ENCODE peak calls at places on chromosomes 7 and 10, in seven cellular contexts. K is neural progenitor cell, T is fibroblast of lung, S is HCT116, X is astrocyte, O is GM23338, J is GM23248. V is an unnamed sample.

GRCh38 chr10:11017575-11018425 is at the start of gene CELF2:
- DNase-seq in K (peak), T (peak), S (no peak), X (peak), O (peak), J (peak), V (no peak)

GRCh38 chr10:132632091-132632561 is 94.5 kb downstream of the INPP5A start:
- DNase-seq in K (no peak), T (no peak), S (no peak), X (no peak), O (no peak), J (no peak), V (no peak)

GRCh38 chr10:42941245-42941644 is 135.6 kb upstream of the RET start:
- DNase-seq in K (no peak), T (no peak), S (no peak), X (no peak), O (no peak), J (no peak), V (no peak)

GRCh38 chr10:6274040-6274439 is 71.3 kb downstream of the PFKFB3 start:
- DNase-seq in K (no peak), T (no peak), S (no peak), X (no peak), O (no peak), J (peak), V (no peak)

GRCh38 chr10:113665806-113666354 is 2.0 kb upstream of the NRAP start:
- DNase-seq in K (peak), T (peak), S (no peak), X (peak), O (peak), J (peak), V (peak)

GRCh38 chr10:4662576-4663161 is 163.3 kb upstream of the AKR1E2 start:
- DNase-seq in K (no peak), T (peak), S (no peak), X (peak), O (no peak), J (peak), V (no peak)

GRCh38 chr10:113550365-113550764 is 2.5 kb upstream of the HABP2 start:
- DNase-seq in K (no peak), T (peak), S (no peak), X (peak), O (no peak), J (no peak), V (peak)

GRCh38 chr10:49595003-49595712 is 15.0 kb upstream of the SLC18A3 start:
- DNase-seq in K (no peak), T (no peak), S (no peak), X (no peak), O (no peak), J (no peak), V (no peak)

GRCh38 chr7:34308595-34308994 is 349.4 kb upstream of the NPSR1 start:
- DNase-seq in K (no peak), T (no peak), S (no peak), X (no peak), O (no peak), J (no peak), V (no peak)

GRCh38 chr7:84107259-84107658 is 87.3 kb downstream of the SEMA3A start:
- DNase-seq in K (no peak), T (no peak), S (no peak), X (no peak), O (no peak), J (no peak), V (no peak)

GRCh38 chr10:43133196-43133808 is 4.9 kb upstream of the CSGALNACT2 start:
- DNase-seq in K (no peak), T (peak), S (no peak), X (no peak), O (no peak), J (no peak), V (no peak)

GRCh38 chr7:55194522-55194921 is 170.6 kb upstream of the LANCL2 start:
- DNase-seq in K (no peak), T (no peak), S (no peak), X (no peak), O (no peak), J (no peak), V (no peak)

DNA sequence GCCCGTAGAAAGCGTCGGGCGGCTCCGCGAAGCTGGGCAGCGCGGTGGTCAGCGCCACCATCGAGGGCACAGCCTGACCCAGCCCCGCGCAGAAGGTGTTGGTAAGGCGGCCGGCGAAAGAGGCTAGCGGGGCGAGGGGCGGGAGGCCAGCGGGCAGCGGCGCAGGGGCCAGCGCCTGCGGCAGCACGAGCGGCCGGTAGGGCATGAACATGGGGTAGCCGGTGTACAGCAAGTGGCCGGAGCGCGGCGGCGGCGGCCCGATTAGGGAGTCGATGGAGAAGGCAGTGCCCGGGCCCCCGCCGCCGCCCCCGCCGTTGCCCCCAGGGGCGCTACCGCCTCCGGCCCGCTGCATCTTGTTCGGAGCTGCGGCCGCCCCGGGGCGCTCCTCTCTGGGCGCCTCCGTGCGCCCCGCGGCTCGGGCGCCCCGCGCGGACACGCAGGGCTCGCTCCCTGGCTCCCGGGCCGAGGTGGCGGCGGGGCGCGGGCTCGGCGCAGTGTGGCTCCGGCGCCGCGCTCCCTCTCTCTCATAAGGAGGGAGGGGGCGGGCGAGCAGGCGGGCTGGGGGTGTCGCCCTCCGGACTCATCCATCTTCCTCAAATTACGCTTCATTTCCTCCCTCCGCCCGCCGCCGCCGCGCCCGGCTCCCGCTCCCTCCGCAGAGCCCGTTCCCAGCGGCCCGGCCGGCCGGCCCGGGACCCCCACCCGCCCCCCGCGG is at the start of gene GBX1:
- DNase-seq in K (peak), T (peak), S (no peak), X (peak), O (peak), J (peak), V (no peak)
- TF ChIP-seq EZH2 in K (peak), T (peak), S (no peak), X (peak), O (no peak), J (no peak), V (peak)

GRCh38 chr10:117168135-117168674 is 29.1 kb upstream of the KCNK18 start:
- DNase-seq in K (peak), T (peak), S (no peak), X (peak), O (peak), J (peak), V (peak)
- TF ChIP-seq EZH2 in K (no peak), T (peak), S (no peak), X (peak), O (peak), J (peak), V (no peak)

DNA sequence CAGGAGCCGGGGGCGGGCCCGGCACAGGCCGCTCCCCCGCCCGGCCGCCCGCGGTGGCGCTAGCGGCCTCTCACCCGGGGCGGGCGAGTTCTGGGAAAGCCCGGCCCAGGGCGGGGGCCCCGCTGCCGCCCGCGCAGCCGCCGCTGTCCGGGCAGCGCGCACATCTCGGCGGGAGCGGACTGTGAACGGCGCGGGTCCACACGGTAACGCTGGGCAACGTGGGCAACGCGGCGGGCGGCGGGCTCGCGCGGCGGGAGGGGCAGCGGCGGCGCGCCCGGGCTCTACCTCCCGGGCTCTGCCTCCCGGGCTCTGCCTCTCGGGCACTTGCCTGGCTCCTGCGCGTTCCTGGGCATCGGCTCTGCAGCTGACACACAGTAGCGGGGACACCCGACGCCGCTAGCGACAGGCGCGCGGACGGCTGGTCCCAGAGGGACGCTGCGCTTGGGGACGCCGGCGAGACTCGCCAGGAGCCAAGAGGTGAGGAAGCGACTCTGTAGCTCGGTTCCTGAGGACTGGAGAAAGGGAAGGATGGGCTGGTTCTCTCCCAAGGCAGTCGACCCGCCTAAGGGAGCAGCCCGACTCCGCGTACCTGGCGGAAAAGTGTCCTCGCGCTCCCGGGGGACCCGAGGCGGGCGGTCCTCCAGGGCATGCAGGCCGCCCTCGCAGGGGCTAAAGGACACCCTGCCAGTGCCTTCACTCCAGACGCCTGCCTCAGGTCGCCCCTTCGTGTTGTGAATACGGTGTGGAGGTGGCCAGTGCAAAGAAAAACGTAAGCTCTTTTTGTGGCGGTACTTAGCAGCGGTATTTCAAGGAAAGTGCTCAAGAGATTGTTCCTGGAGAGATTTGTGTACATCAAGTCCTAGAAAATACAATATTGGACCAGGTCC is at the start of gene PLCE1:
- DNase-seq in K (peak), T (peak), S (no peak), X (no peak), O (peak), J (peak), V (peak)
- TF ChIP-seq EZH2 in K (peak), T (peak), S (no peak), X (peak), O (peak), J (no peak), V (no peak)

DNA sequence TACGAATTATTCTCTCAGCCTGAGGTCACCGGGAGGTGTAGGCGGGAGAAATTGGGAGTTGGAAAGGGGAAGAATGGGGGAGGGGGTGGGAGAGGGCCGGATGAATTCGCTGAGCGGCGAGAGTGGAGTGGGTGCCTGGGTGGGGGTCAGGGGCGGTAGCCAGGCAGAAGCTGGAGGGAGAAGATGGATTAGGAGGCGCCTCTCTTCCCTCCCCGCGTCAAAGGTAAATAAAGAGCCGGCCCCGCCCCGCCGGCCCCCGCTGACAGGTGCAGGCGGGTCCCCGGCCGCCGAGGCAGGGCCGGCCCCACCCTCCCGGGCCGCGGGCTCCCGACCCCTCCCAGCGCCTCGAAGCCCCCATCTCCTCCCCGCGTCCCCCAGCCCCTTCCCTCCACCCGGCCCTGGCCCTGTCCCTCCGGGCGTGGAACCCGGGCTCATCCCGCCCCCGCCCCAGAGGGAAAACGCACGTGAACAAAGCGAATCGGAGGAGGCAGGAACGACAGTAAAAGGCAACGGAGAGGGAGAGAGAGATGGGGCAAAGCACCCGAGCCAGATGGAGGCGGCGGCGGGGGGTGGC is 874 bp downstream of the FAM131B start:
- DNase-seq in K (peak), T (no peak), S (no peak), X (no peak), O (peak), J (peak), V (no peak)
- TF ChIP-seq EZH2 in K (no peak), T (no peak), S (no peak), X (no peak), O (no peak), J (no peak), V (no peak)

GRCh38 chr7:149228831-149229471 is 10.5 kb upstream of the ZNF212 start:
- DNase-seq in K (no peak), T (no peak), S (no peak), X (no peak), O (no peak), J (no peak), V (no peak)

GRCh38 chr7:149225656-149226055 is 13.8 kb upstream of the ZNF212 start:
- DNase-seq in K (no peak), T (no peak), S (no peak), X (no peak), O (no peak), J (no peak), V (no peak)

GRCh38 chr7:149229526-149229925 is 9.9 kb upstream of the ZNF212 start:
- DNase-seq in K (peak), T (no peak), S (no peak), X (no peak), O (no peak), J (no peak), V (no peak)

GRCh38 chr7:149225106-149225505 is 14.3 kb upstream of the ZNF212 start:
- DNase-seq in K (no peak), T (no peak), S (no peak), X (no peak), O (no peak), J (no peak), V (no peak)

GRCh38 chr7:149226840-149227494 is 12.5 kb upstream of the ZNF212 start:
- DNase-seq in K (no peak), T (no peak), S (no peak), X (no peak), O (no peak), J (peak), V (no peak)
- TF ChIP-seq EZH2 in K (no peak), T (no peak), S (no peak), X (no peak), O (no peak), J (no peak), V (no peak)

GRCh38 chr7:138982204-138982623 is 1.0 kb upstream of the KIAA1549 start:
- DNase-seq in K (no peak), T (no peak), S (no peak), X (no peak), O (no peak), J (peak), V (no peak)
- TF ChIP-seq EZH2 in K (no peak), T (peak), S (no peak), X (no peak), O (no peak), J (no peak), V (no peak)

GRCh38 chr7:97002555-97003261 is 2.6 kb upstream of the DLX6 start:
- DNase-seq in K (peak), T (no peak), S (no peak), X (no peak), O (peak), J (no peak), V (no peak)

GRCh38 chr7:97004237-97004930 is 969 bp upstream of the DLX6 start:
- DNase-seq in K (no peak), T (no peak), S (no peak), X (no peak), O (peak), J (no peak), V (no peak)

GRCh38 chr7:97003262-97004236 is 1.8 kb upstream of the DLX6 start:
- DNase-seq in K (peak), T (no peak), S (no peak), X (no peak), O (peak), J (no peak), V (no peak)

GRCh38 chr7:97001221-97001620 is 4.1 kb upstream of the DLX6 start:
- DNase-seq in K (peak), T (no peak), S (no peak), X (no peak), O (peak), J (no peak), V (no peak)

GRCh38 chr7:97001656-97002554 is 3.4 kb upstream of the DLX6 start:
- DNase-seq in K (peak), T (no peak), S (no peak), X (no peak), O (peak), J (no peak), V (no peak)
- TF ChIP-seq EZH2 in K (peak), T (no peak), S (no peak), X (no peak), O (peak), J (peak), V (no peak)